ENCODE peak calls at places on chromosome 11, in ten cellular contexts. D is GM23248; Q is WERI-Rb-1; G is CD4-positive, CD25-positive, alpha-beta regulatory T cell; W is mammary epithelial cell; Y is left ventricle myocardium inferior; U is uterus; Z is lung; F is fibroblast of lung; J is naive thymus-derived CD4-positive, alpha-beta T cell. E is an unnamed sample. For H3K27me3 and H3K9me3, the result is how much of the 10 kb centered on the place peaks cover.

GRCh38 chr11:125360066-125360465 is 136.0 kb downstream of the FEZ1 start:
- DNase-seq in D (no peak), Q (no peak), G (no peak), W (no peak), Y (no peak), U (no peak), Z (no peak), F (no peak), J (no peak), E (no peak)

GRCh38 chr11:128552783-128553661 is 34.3 kb downstream of the ETS1 start:
- DNase-seq in D (peak), Q (no peak), G (peak), W (peak), Y (no peak), U (no peak), Z (no peak), F (peak), J (no peak), E (peak)

GRCh38 chr11:119148855-119149370 is at the start of gene ABCG4:
- DNase-seq in D (peak), Q (peak), G (no peak), W (no peak), Y (peak), U (no peak), Z (no peak), F (no peak), J (no peak), E (no peak)

GRCh38 chr11:109794501-109794900 is 298.7 kb upstream of the ZC3H12C start:
- DNase-seq in D (peak), Q (no peak), G (no peak), W (no peak), Y (no peak), U (no peak), Z (no peak), F (peak), J (no peak), E (peak)

GRCh38 chr11:34468209-34468841 is 29.6 kb downstream of the CAT start:
- DNase-seq in D (peak), Q (peak), G (no peak), W (peak), Y (no peak), U (no peak), Z (no peak), F (no peak), J (no peak), E (no peak)

GRCh38 chr11:1073851-1074243 is 827 bp upstream of the MUC2 start:
- DNase-seq in D (no peak), Q (no peak), G (no peak), W (no peak), Y (no peak), U (peak), Z (no peak), F (no peak), J (no peak), E (no peak)

GRCh38 chr11:134272381-134273316 is 3.5 kb upstream of the GLB1L3 start:
- DNase-seq in D (peak), Q (no peak), G (no peak), W (no peak), Y (no peak), U (no peak), Z (no peak), F (no peak), J (no peak), E (no peak)

GRCh38 chr11:13928566-13929251 is 33.8 kb upstream of the SPON1 start:
- DNase-seq in D (peak), Q (peak), G (no peak), W (peak), Y (no peak), U (no peak), Z (no peak), F (peak), J (no peak), E (peak)

GRCh38 chr11:67673902-67674301 is 521 bp downstream of the ALDH3B2 start:
- DNase-seq in D (no peak), Q (no peak), G (no peak), W (no peak), Y (no peak), U (no peak), Z (no peak), F (no peak), J (no peak), E (no peak)

GRCh38 chr11:133326849-133327248 is 205.5 kb downstream of the OPCML start:
- DNase-seq in D (no peak), Q (no peak), G (no peak), W (no peak), Y (no peak), U (no peak), Z (no peak), F (no peak), J (no peak), E (no peak)

GRCh38 chr11:116249561-116249960 is 523.2 kb downstream of the BUD13 start:
- DNase-seq in D (no peak), Q (no peak), G (no peak), W (no peak), Y (no peak), U (no peak), Z (no peak), F (no peak), J (no peak), E (no peak)

DNA sequence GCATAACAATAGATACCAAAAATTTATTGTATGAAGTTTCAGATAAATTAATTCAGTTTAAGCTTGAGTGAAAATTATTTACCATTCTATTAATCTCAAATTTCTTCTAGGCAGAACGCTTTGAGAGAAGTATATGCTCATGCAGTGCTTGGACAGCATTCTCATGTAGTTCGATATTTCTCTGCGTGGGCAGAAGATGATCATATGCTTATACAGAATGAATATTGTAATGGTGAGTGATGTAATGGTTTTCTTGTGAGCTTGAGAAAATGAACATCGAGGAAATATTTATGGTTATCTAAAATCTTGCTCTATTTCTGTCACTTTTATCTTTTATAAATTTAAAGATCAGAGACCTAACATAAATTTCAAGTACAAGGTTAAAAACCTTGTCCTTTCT is 3.6 kb downstream of the WEE1 start:
- DNase-seq in D (peak), Q (no peak), G (no peak), W (peak), Y (no peak), U (no peak), Z (no peak), F (peak), J (no peak), E (peak)
- H3K27ac ChIP-seq in D (peak), Q (no peak), G (peak), W (peak), Y (peak), U (peak), Z (no peak), F (peak), J (no peak), E (peak)

GRCh38 chr11:72591785-72592490 is 82.3 kb downstream of the PDE2A start:
- DNase-seq in D (no peak), Q (peak), G (peak), W (no peak), Y (no peak), U (no peak), Z (no peak), F (no peak), J (peak), E (no peak)
- H3K27me3 ChIP-seq in D (half or more), Q (under half), G (under half), W (under half), Y (under half), U (under half), Z (under half), F (under half), J (under half), E (half or more)

DNA sequence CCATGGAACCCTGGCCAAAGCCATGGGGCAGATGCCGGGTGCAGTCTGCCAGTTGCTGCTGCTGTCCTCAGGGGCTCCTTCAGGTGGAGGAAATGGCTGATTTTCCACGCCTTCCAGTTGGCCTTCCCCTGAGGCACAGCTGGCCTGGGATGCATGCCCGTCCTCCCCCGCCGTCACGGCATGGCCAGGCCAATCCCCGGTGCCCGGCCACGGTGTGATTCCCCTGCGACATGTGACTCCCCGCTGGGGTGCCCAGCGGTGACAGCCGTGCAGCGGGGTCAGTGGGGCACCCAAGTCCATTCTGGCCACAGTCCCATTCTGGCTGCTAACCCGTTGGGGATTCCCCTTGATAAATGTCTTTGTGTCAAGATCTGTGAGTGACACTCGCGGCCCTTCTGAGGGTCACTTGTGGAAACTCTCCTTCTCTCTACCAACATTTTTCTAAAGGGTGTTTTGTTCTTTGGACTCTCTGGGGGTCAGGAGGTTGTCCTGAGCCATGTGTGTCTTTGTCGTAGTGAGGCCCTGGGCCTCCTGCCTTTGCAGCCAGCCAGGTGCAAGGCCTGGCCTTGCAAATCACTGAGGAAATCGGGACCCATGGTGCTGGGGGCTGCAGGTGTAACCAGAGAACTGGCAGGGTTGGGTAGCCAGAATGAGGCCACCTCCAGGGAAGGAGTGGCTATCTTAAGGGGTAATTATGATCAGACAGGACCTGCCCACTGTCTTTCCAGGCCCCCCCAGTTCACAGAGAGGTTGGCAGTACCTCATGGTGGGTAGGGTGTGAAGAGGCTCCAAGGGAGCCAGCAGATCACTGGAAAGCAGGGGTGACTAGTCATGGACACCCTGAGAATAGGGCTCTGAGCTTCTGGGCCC is 37.1 kb downstream of the KCNQ1OT1 start:
- DNase-seq in D (no peak), Q (no peak), G (no peak), W (no peak), Y (no peak), U (no peak), Z (no peak), F (no peak), J (no peak), E (no peak)
- H3K9me3 ChIP-seq in D (under half), Q (under half), G (under half), W (under half), Y (half or more), U (under half), Z (under half), F (under half), J (under half), E (under half)

GRCh38 chr11:88303037-88303436 is 34.5 kb downstream of the CTSC start:
- DNase-seq in D (no peak), Q (no peak), G (no peak), W (no peak), Y (no peak), U (no peak), Z (no peak), F (no peak), J (no peak), E (no peak)

GRCh38 chr11:88301478-88302140 is 35.9 kb downstream of the CTSC start:
- DNase-seq in D (no peak), Q (no peak), G (no peak), W (no peak), Y (no peak), U (no peak), Z (peak), F (peak), J (no peak), E (peak)

GRCh38 chr11:88304352-88304751 is 33.2 kb downstream of the CTSC start:
- DNase-seq in D (no peak), Q (no peak), G (no peak), W (no peak), Y (no peak), U (no peak), Z (no peak), F (no peak), J (no peak), E (no peak)

GRCh38 chr11:88297320-88298263 is 39.9 kb downstream of the CTSC start:
- DNase-seq in D (no peak), Q (peak), G (no peak), W (no peak), Y (no peak), U (no peak), Z (no peak), F (peak), J (no peak), E (peak)

GRCh38 chr11:88300888-88301477 is 36.6 kb downstream of the CTSC start:
- DNase-seq in D (no peak), Q (no peak), G (no peak), W (no peak), Y (no peak), U (no peak), Z (peak), F (no peak), J (no peak), E (no peak)
- H3K27ac ChIP-seq in D (no peak), Q (no peak), G (peak), W (no peak), Y (no peak), U (no peak), Z (no peak), F (no peak), J (no peak), E (no peak)

GRCh38 chr11:64296830-64297721 is 3.1 kb upstream of the CATSPERZ start:
- DNase-seq in D (no peak), Q (no peak), G (no peak), W (no peak), Y (no peak), U (no peak), Z (no peak), F (no peak), J (no peak), E (no peak)

GRCh38 chr11:64298966-64299846 is 952 bp upstream of the CATSPERZ start:
- DNase-seq in D (peak), Q (no peak), G (no peak), W (no peak), Y (peak), U (peak), Z (no peak), F (no peak), J (no peak), E (no peak)

GRCh38 chr11:64303109-64304031 is 2.0 kb upstream of the ESRRA start:
- DNase-seq in D (no peak), Q (no peak), G (no peak), W (no peak), Y (no peak), U (no peak), Z (no peak), F (no peak), J (no peak), E (no peak)

GRCh38 chr11:64297722-64298358 is 2.3 kb upstream of the CATSPERZ start:
- DNase-seq in D (no peak), Q (no peak), G (no peak), W (no peak), Y (no peak), U (no peak), Z (no peak), F (no peak), J (no peak), E (no peak)

DNA sequence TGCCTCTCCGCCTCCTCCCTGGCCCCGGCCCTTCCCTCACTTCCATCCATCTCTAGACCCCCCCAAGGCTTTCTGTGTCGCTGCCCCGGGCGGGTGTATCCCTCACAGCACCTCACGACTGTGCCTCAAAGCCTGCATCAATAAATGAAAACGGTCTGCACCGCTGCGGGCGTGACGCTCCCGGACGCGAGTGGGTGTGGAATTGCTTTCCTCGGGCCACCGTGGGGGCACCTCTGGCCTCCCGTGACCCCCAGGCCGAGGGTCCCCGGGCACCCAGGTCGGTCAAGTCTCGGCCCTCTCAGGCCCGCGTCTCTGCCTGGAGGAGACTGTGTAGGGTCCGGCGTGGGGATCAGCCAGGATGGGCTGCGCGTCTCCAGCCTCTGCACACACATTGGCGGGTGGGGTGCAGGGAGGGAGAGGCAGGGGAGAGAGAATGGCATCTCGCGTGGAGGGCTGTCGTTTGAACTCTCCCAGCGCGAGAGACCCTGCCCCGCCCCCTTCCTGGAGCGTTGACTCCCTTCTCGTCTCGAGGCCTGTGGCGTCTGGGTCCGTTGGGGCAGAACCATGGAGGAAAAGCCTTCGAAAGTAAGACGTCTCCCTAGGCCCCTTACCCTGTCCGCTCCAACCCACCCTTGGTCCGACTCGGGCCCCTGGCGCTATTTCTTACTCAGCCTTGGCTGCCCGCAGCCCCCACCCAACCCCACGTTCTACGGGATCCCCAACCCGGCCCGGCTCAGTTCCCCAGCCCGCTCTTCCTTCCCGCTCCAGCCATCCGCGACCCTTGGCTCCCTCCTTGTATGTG is at the start of gene CATSPERZ:
- DNase-seq in D (peak), Q (no peak), G (no peak), W (no peak), Y (no peak), U (no peak), Z (no peak), F (no peak), J (no peak), E (no peak)
- H3K27me3 ChIP-seq in D (under half), Q (under half), G (under half), W (under half), Y (half or more), U (under half), Z (under half), F (under half), J (under half), E (half or more)

E was measured in astrocyte.